ENCODE peak calls at places on chromosomes 12 and 14, in five cellular contexts. N is GM23338, M is lung, P is MM.1S, D is IMR-90. S is an unnamed sample.

GRCh38 chr12:54413284-54414190 is 5.5 kb downstream of the ITGA5 start:
- DNase-seq in N (no peak), M (peak; percentile 68), P (peak; percentile 29), D (no peak), S (no peak)

GRCh38 chr12:54082402-54082892 is 28.8 kb downstream of the HOXC4 start:
- DNase-seq in N (peak; percentile 46), M (no peak), P (peak; percentile 45), D (no peak), S (peak; percentile 45)

GRCh38 chr12:50282581-50283229 is 615 bp downstream of the LIMA1 start:
- DNase-seq in N (no peak), M (no peak), P (no peak), D (peak; percentile 77), S (no peak)

GRCh38 chr12:124381454-124382207 is 86.7 kb downstream of the RFLNA start:
- DNase-seq in N (no peak), M (peak; percentile 90), P (no peak), D (peak; percentile 59), S (no peak)

GRCh38 chr12:115599251-115599811 is 678.2 kb downstream of the MED13L start:
- DNase-seq in N (peak; percentile 47), M (no peak), P (no peak), D (no peak), S (peak; percentile 30)

GRCh38 chr14:65961004-65961403 is 525.2 kb upstream of the CCDC196 start:
- DNase-seq in N (peak; percentile 87), M (peak; percentile 41), P (peak; percentile 24), D (peak; percentile 7), S (peak; percentile 39)

GRCh38 chr14:25413058-25413457 is 363.1 kb upstream of the STXBP6 start:
- DNase-seq in N (no peak), M (no peak), P (no peak), D (no peak), S (no peak)

GRCh38 chr12:19967486-19967885 is 400.9 kb upstream of the PDE3A start:
- DNase-seq in N (no peak), M (no peak), P (no peak), D (peak; percentile 96), S (no peak)

GRCh38 chr14:35368993-35369392 is 35.6 kb downstream of the NFKBIA start:
- DNase-seq in N (peak; percentile 47), M (no peak), P (no peak), D (no peak), S (no peak)

GRCh38 chr12:15880721-15881120 is 1.5 kb upstream of the STRAP start:
- DNase-seq in N (no peak), M (no peak), P (no peak), D (no peak), S (no peak)

GRCh38 chr12:51077930-51078329 is 5.5 kb downstream of the CSRNP2 start:
- DNase-seq in N (no peak), M (no peak), P (no peak), D (peak; percentile 46), S (no peak)

GRCh38 chr12:117900561-117900960 is 68.2 kb downstream of the KSR2 start:
- DNase-seq in N (no peak), M (no peak), P (no peak), D (peak; percentile 8), S (no peak)

GRCh38 chr12:92574046-92574783 is 128.6 kb upstream of the PLEKHG7 start:
- DNase-seq in N (peak; percentile 70), M (no peak), P (no peak), D (peak; percentile 40), S (no peak)

GRCh38 chr12:188910-189621 is 24.9 kb downstream of the SLC6A12 start:
- DNase-seq in N (peak; percentile 89), M (no peak), P (peak; percentile 64), D (peak; percentile 45), S (peak; percentile 80)

GRCh38 chr14:61025239-61026223 is 44.5 kb downstream of the SLC38A6 start:
- DNase-seq in N (peak; percentile 85), M (peak; percentile 45), P (peak; percentile 49), D (peak; percentile 80), S (peak; percentile 14)

GRCh38 chr12:45379261-45379660 is 163.4 kb downstream of the ANO6 start:
- DNase-seq in N (no peak), M (no peak), P (no peak), D (peak; percentile 50), S (no peak)

GRCh38 chr12:56684745-56685369 is 3.2 kb downstream of the PTGES3 start:
- DNase-seq in N (no peak), M (no peak), P (peak; percentile 27), D (no peak), S (no peak)

GRCh38 chr14:50545618-50546017 is 13.2 kb upstream of the MAP4K5 start:
- DNase-seq in N (no peak), M (no peak), P (no peak), D (no peak), S (no peak)

GRCh38 chr14:103520657-103521437 is 1.8 kb downstream of the CKB start:
- DNase-seq in N (peak; percentile 84), M (peak; percentile 81), P (peak; percentile 46), D (peak; percentile 40), S (peak; percentile 83)

GRCh38 chr12:75704208-75704607 is 192.8 kb upstream of the KRR1 start:
- DNase-seq in N (no peak), M (no peak), P (no peak), D (no peak), S (no peak)

GRCh38 chr12:128690641-128691040 is 133.1 kb downstream of the SLC15A4 start:
- DNase-seq in N (no peak), M (no peak), P (no peak), D (no peak), S (no peak)
- TF ChIP-seq CTCF in N (no peak), M (no peak), P (no peak), D (no peak), S (no peak)

DNA sequence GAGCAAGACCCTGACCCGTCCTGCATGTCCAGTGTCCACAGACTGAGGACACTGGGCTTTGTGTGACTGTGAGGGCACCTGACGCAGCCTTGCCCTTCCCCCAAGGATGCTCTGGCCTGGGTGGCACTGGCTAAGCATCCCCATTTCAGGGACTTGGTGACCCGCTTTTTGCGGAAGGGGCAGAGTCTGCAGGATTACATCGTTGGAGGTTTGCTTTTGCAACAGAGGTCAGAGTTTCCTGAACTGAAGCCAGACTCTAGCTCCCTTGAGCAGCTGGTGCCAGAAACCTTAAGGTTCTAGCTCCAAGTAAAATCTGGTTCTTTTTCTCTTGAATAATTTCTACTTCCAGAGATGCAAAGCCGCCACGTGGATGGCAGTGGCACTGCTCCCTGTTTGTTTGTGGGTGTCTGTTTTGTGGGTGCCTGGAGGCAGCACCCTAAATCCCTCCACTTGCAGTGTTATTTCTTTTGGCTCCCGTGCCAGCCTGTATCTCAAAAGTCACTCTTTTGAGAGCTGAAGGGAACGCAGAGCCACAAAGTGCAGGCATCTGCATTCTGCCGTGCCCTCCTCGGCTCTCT is 184.7 kb downstream of the TSPAN9 start:
- DNase-seq in N (no peak), M (no peak), P (no peak), D (peak; percentile 28), S (no peak)
- TF ChIP-seq CTCF in N (no peak), M (no peak), P (peak; percentile 11), D (peak; percentile 3), S (no peak)

DNA sequence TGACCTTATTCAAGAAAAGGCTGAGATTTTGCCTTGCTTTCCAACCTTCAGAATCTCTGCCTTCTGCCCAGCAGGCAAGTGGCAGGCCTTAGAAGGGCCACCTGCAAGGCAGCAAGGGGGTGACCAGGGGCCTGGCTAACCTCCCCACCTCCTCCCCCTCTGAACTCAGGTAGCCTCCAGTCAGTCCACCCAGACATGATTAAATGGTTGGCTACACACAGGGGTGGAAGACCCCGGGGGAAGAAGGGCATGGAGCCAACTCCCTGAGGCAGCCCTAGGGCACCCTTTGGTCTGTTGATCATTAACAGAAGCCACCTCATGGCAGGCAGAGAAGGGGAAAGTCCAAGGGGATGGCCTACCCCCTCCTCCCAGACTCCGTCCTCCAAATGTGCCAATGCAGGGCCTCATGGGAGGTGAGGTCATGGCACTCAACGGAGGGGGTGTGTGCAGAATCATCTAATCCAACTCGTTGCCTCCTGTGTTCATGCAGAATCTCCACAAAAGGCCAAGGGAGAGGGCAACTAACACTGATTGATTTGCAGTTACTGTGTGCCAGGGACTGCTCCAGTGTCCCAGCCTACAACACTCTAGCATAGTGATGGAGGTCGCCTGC is 8.5 kb downstream of the ZFP36L1 start:
- DNase-seq in N (no peak), M (no peak), P (no peak), D (no peak), S (peak; percentile 39)
- TF ChIP-seq CTCF in N (no peak), M (no peak), P (no peak), D (no peak), S (no peak)

GRCh38 chr12:21613931-21614330 is 9.3 kb upstream of the GYS2 start:
- DNase-seq in N (peak; percentile 21), M (no peak), P (no peak), D (no peak), S (no peak)
- TF ChIP-seq CTCF in N (no peak), M (no peak), P (no peak), D (no peak), S (peak; percentile 43)

GRCh38 chr12:116736962-116737773 is 701 bp downstream of the SPRING1 start:
- DNase-seq in N (peak; percentile 49), M (no peak), P (no peak), D (no peak), S (peak; percentile 23)

GRCh38 chr12:116735951-116736599 is 1.8 kb downstream of the SPRING1 start:
- DNase-seq in N (no peak), M (peak; percentile 67), P (no peak), D (no peak), S (no peak)

GRCh38 chr12:116735084-116735483 is 2.8 kb downstream of the SPRING1 start:
- DNase-seq in N (no peak), M (no peak), P (no peak), D (no peak), S (no peak)

GRCh38 chr12:116739381-116739887 is 1.3 kb downstream of the RNFT2 start:
- DNase-seq in N (no peak), M (no peak), P (no peak), D (no peak), S (no peak)

GRCh38 chr12:116737774-116738657 is at the start of the genes RNFT2 and SPRING1:
- DNase-seq in N (peak; percentile 99), M (peak; percentile 100), P (peak; percentile 94), D (peak; percentile 99), S (peak; percentile 99)
- TF ChIP-seq CTCF in N (no peak), M (no peak), P (peak; percentile 19), D (peak; percentile 6), S (peak; percentile 44)

GRCh38 chr14:95317817-95318343 is 1.8 kb downstream of the CLMN start:
- DNase-seq in N (no peak), M (no peak), P (no peak), D (no peak), S (no peak)
- TF ChIP-seq CTCF in N (no peak), M (no peak), P (no peak), D (no peak), S (no peak)

S was measured in progenitor cell of endocrine pancreas.